ENCODE peak calls at places on chromosomes 13 and 19, in four cellular contexts. One of them, this sample, is unnamed.

GRCh38 chr13:98144501-98145350 is 1.8 kb downstream of the FARP1 start:
- DNase-seq in LHCN-M2: peak; percentile 36
- DNase-seq in ELF-1: peak; percentile 68
- DNase-seq in activated gamma-delta T cell: no peak
- DNase-seq in this sample: no peak

GRCh38 chr13:99339736-99340392 is 32.7 kb upstream of the GPR183 start:
- DNase-seq in LHCN-M2: peak; percentile 73
- DNase-seq in ELF-1: no peak
- DNase-seq in activated gamma-delta T cell: no peak
- DNase-seq in this sample: no peak

GRCh38 chr19:14366529-14366928 is 14.7 kb upstream of the ADGRE5 start:
- DNase-seq in LHCN-M2: peak; percentile 58
- DNase-seq in ELF-1: peak; percentile 88
- DNase-seq in activated gamma-delta T cell: no peak
- DNase-seq in this sample: peak; percentile 65

GRCh38 chr19:41136636-41137035 is 22.4 kb downstream of the CYP2F1 start:
- DNase-seq in LHCN-M2: no peak
- DNase-seq in ELF-1: no peak
- DNase-seq in activated gamma-delta T cell: no peak
- DNase-seq in this sample: no peak

GRCh38 chr19:1105217-1105872 is 1.6 kb downstream of the GPX4 start:
- DNase-seq in LHCN-M2: no peak
- DNase-seq in ELF-1: no peak
- DNase-seq in activated gamma-delta T cell: no peak
- DNase-seq in this sample: no peak

GRCh38 chr19:46731007-46731501 is 14.1 kb upstream of the PRKD2 start:
- DNase-seq in LHCN-M2: peak; percentile 89
- DNase-seq in ELF-1: peak; percentile 77
- DNase-seq in activated gamma-delta T cell: no peak
- DNase-seq in this sample: no peak

GRCh38 chr13:33610471-33611015 is 207.4 kb upstream of the RFC3 start:
- DNase-seq in LHCN-M2: peak; percentile 71
- DNase-seq in ELF-1: peak; percentile 43
- DNase-seq in activated gamma-delta T cell: peak; percentile 3
- DNase-seq in this sample: peak; percentile 69

GRCh38 chr13:27472941-27473340 is 22.6 kb upstream of the MTIF3 start:
- DNase-seq in LHCN-M2: no peak
- DNase-seq in ELF-1: no peak
- DNase-seq in activated gamma-delta T cell: no peak
- DNase-seq in this sample: no peak

This sample was measured in right atrium auricular region.